ENCODE peak calls at places on chromosomes 2 and 18, in nine cellular contexts. F is caudate nucleus; J is effector memory CD4-positive, alpha-beta T cell; K is brain microvascular endothelial cell; D is cardiac muscle cell; P is uterus; N is DND-41; T is PC-9; C is CD8-positive, alpha-beta T cell. L is an unnamed sample.

GRCh38 chr2:128622371-128622770 is 303.7 kb upstream of the HS6ST1 start:
- DNase-seq in C (no peak), D (no peak), T (no peak), N (no peak), F (no peak), P (no peak), J (no peak), K (no peak), L (no peak)

GRCh38 chr2:78699696-78700095 is 325.8 kb upstream of the REG3G start:
- DNase-seq in T (no peak), N (no peak), C (no peak), F (no peak), D (no peak), P (no peak), K (no peak), J (no peak), L (no peak)

GRCh38 chr2:18791172-18791797 is 201.9 kb upstream of the NT5C1B start:
- DNase-seq in J (no peak), C (no peak), N (no peak), D (no peak), P (no peak), T (no peak), K (peak; percentile 39), F (no peak), L (no peak)

GRCh38 chr2:110866496-110866895 is 134.1 kb downstream of the ACOXL start:
- DNase-seq in J (no peak), D (no peak), P (no peak), C (no peak), F (no peak), K (no peak), N (no peak), T (no peak), L (no peak)

GRCh38 chr2:75020476-75020875 is 62.0 kb downstream of the POLE4 start:
- DNase-seq in K (no peak), P (no peak), C (no peak), F (no peak), N (no peak), D (no peak), T (no peak), J (no peak), L (no peak)

GRCh38 chr2:66428986-66429612 is 5.8 kb upstream of the MEIS1 start:
- DNase-seq in F (no peak), N (peak; percentile 30), P (peak; percentile 50), D (peak; percentile 80), C (no peak), J (no peak), T (peak; percentile 27), K (peak; percentile 36), L (no peak)

GRCh38 chr2:5175231-5175630 is 517.0 kb upstream of the SOX11 start:
- DNase-seq in C (no peak), F (no peak), J (no peak), N (no peak), P (no peak), D (no peak), T (no peak), K (no peak), L (no peak)

GRCh38 chr2:129376404-129377077 is 602.9 kb upstream of the RAB6C start:
- DNase-seq in K (no peak), D (no peak), P (no peak), T (no peak), C (no peak), N (no peak), J (no peak), F (no peak), L (no peak)

GRCh38 chr18:46324556-46324955 is 220.4 kb downstream of the HAUS1 start:
- DNase-seq in T (no peak), N (peak; percentile 34), F (no peak), D (peak; percentile 67), J (no peak), P (no peak), K (peak; percentile 54), C (no peak), L (no peak)

GRCh38 chr2:238945433-238946150 is 97.7 kb downstream of the TWIST2 start:
- DNase-seq in K (peak; percentile 47), P (peak; percentile 64), N (no peak), D (no peak), T (no peak), F (no peak), C (no peak), J (no peak), L (no peak)

GRCh38 chr18:23207994-23208393 is 72.7 kb downstream of the CABLES1 start:
- DNase-seq in F (no peak), N (no peak), D (no peak), C (no peak), T (no peak), P (no peak), J (no peak), K (no peak), L (no peak)

GRCh38 chr2:62114564-62114963 is 81.4 kb upstream of the B3GNT2 start:
- DNase-seq in K (no peak), C (no peak), D (peak; percentile 71), T (no peak), N (no peak), P (no peak), F (peak; percentile 6), J (no peak), L (no peak)

GRCh38 chr2:9206991-9207640 is 504 bp downstream of the ASAP2 start:
- DNase-seq in C (no peak), N (peak; percentile 18), T (no peak), J (no peak), K (no peak), P (peak; percentile 42), D (no peak), F (no peak), L (no peak)

GRCh38 chr2:234772775-234773064 is 179.1 kb upstream of the SH3BP4 start:
- DNase-seq in F (no peak), T (no peak), K (no peak), N (no peak), J (no peak), D (no peak), P (no peak), C (no peak), L (no peak)

GRCh38 chr2:196660264-196660663 is 20.7 kb downstream of the CCDC150 start:
- DNase-seq in D (no peak), T (no peak), C (no peak), K (peak; percentile 42), J (no peak), N (no peak), F (no peak), P (no peak), L (no peak)

GRCh38 chr2:110854355-110855081 is 122.1 kb downstream of the ACOXL start:
- DNase-seq in F (no peak), P (no peak), C (no peak), D (peak; percentile 16), J (no peak), T (no peak), N (peak; percentile 44), K (no peak), L (no peak)

GRCh38 chr18:24429188-24429587 is 2.7 kb downstream of the IMPACT start:
- DNase-seq in N (no peak), C (no peak), P (no peak), T (no peak), F (no peak), K (no peak), J (no peak), D (no peak), L (no peak)

GRCh38 chr18:24426398-24427294 is at the start of gene IMPACT:
- DNase-seq in J (peak; percentile 67), K (peak; percentile 53), T (peak; percentile 77), F (peak; percentile 66), N (no peak), C (peak; percentile 56), P (peak; percentile 71), D (peak; percentile 91), L (peak; percentile 89)

GRCh38 chr18:24428709-24429108 is 2.2 kb downstream of the IMPACT start:
- DNase-seq in T (no peak), C (no peak), F (no peak), P (no peak), K (no peak), N (no peak), D (no peak), J (no peak), L (no peak)

GRCh38 chr18:24426073-24426397 is 435 bp upstream of the IMPACT start:
- DNase-seq in N (no peak), J (no peak), T (no peak), K (no peak), F (no peak), P (no peak), D (no peak), C (no peak), L (no peak)

GRCh38 chr18:24427484-24427883 is 1.0 kb downstream of the IMPACT start:
- DNase-seq in D (no peak), J (no peak), K (peak; percentile 16), F (no peak), T (no peak), N (no peak), P (no peak), C (no peak), L (no peak)
- H3K27ac ChIP-seq in D (peak overlapping the region; percentile 93), J (no peak overlapping the region), K (no peak overlapping the region), F (no peak overlapping the region), T (peak overlapping the region; percentile 77), N (no peak overlapping the region), P (peak overlapping the region; percentile 83), C (no peak overlapping the region), L (peak overlapping the region; percentile 60)

GRCh38 chr2:151973901-151974199 is 125.0 kb downstream of the CACNB4 start:
- DNase-seq in N (peak; percentile 10), C (no peak), D (peak; percentile 30), P (no peak), J (no peak), F (peak; percentile 57), K (peak; percentile 28), T (no peak), L (no peak)
- H3K27ac ChIP-seq in N (no peak overlapping the region), C (no peak overlapping the region), D (no peak overlapping the region), P (no peak overlapping the region), J (no peak overlapping the region), F (peak overlapping the region; percentile 89), K (no peak overlapping the region), T (no peak overlapping the region), L (no peak overlapping the region)

DNA sequence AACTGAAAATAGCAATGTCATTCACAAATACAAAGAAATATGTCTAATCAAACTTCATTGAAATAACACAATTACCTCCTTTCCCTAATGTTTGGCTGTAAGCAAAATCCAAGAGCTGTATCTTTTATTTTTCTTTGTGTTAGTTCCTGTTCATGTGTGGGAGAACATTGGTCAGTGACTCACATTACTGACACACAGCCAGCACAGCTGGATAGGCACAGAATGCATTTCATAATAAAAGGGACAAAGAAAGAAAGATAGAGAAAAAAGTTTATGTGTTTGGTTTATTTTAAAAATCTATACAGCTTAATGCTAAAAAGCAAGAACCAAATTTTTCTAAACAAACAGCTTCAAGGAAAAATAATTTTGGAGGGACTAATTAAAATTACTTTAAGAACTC is 185.6 kb upstream of the COL3A1 start:
- DNase-seq in K (peak; percentile 93), C (no peak), T (no peak), J (no peak), P (peak; percentile 89), F (no peak), N (no peak), D (no peak), L (no peak)
- H3K27ac ChIP-seq in K (peak overlapping the region; percentile 95), C (no peak overlapping the region), T (no peak overlapping the region), J (no peak overlapping the region), P (peak overlapping the region; percentile 93), F (no peak overlapping the region), N (no peak overlapping the region), D (no peak overlapping the region), L (no peak overlapping the region)

DNA sequence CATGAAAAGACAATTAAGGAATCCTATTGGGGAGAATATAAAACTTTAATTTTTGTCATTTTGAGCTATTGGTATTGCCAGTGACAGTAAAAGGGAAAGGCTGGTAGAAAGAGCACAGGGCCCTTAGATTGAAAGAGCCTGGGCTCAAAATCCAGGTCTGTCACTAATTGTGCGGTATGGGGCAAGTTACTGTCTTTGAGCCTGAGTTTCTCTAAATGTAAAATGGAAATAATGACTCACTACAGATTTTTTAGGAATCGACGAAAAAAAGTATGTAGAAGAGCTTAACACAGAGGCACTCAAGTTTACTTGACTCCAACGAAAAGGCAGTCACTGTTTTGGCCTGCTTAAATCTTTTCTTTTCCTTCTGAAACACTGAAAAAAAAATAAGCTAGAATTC is 7.0 kb downstream of the NDUFV2 start:
- DNase-seq in N (no peak), K (no peak), D (no peak), J (no peak), F (no peak), C (no peak), T (no peak), P (no peak), L (no peak)
- H3K27ac ChIP-seq in N (no peak overlapping the region), K (no peak overlapping the region), D (peak overlapping the region; percentile 48), J (peak overlapping the region; percentile 45), F (no peak overlapping the region), C (no peak overlapping the region), T (no peak overlapping the region), P (peak overlapping the region; percentile 44), L (no peak overlapping the region)

L was measured in RWPE2.